ENCODE peak calls at places on chromosomes 3 and 15, in five cellular contexts. M is A673; G is HCT116; C is activated CD8-positive, alpha-beta T cell treated with anti-CD3 and anti-CD28 coated beads for 36 hours; U is choroid plexus epithelial cell. W is an unnamed sample.

GRCh38 chr3:188202358-188203138 is 48.6 kb downstream of the LPP start:
- DNase-seq in M (peak; percentile 28), G (peak; percentile 2), C (peak; percentile 37), U (no peak), W (no peak)

GRCh38 chr15:90660195-90660995 is 56.8 kb upstream of the BLM start:
- DNase-seq in M (peak; percentile 84), G (no peak), C (peak; percentile 90), U (peak; percentile 94), W (peak; percentile 85)

GRCh38 chr15:69607101-69607500 is 154.5 kb downstream of the RPLP1 start:
- DNase-seq in M (no peak), G (no peak), C (no peak), U (peak; percentile 37), W (no peak)

GRCh38 chr3:127396473-127396872 is 108.6 kb upstream of the PRR20G start:
- DNase-seq in M (peak; percentile 68), G (no peak), C (no peak), U (no peak), W (no peak)

GRCh38 chr3:177835008-177835407 is 637.7 kb upstream of the TBL1XR1 start:
- DNase-seq in M (peak; percentile 93), G (peak; percentile 64), C (no peak), U (peak; percentile 97), W (peak; percentile 94)

GRCh38 chr15:95995375-95996168 is 334.9 kb upstream of the NR2F2 start:
- DNase-seq in M (no peak), G (no peak), C (no peak), U (no peak), W (no peak)

GRCh38 chr15:36428102-36428845 is 151.2 kb upstream of the CDIN1 start:
- DNase-seq in M (peak; percentile 92), G (peak; percentile 96), C (no peak), U (peak; percentile 96), W (peak; percentile 98)

GRCh38 chr3:186418601-186419238 is 56.7 kb upstream of the DGKG start:
- DNase-seq in M (no peak), G (no peak), C (no peak), U (no peak), W (peak; percentile 3)

GRCh38 chr3:72310028-72310987 is 525.4 kb upstream of the PROK2 start:
- DNase-seq in M (peak; percentile 42), G (no peak), C (peak; percentile 17), U (peak; percentile 67), W (peak; percentile 87)

GRCh38 chr3:114362815-114363214 is 69.0 kb downstream of the TIGIT start:
- DNase-seq in M (peak; percentile 69), G (peak; percentile 33), C (no peak), U (peak; percentile 71), W (peak; percentile 55)

GRCh38 chr3:152315623-152316022 is 46.9 kb downstream of the MBNL1 start:
- DNase-seq in M (no peak), G (no peak), C (no peak), U (no peak), W (no peak)

GRCh38 chr15:39605146-39605545 is 24.3 kb downstream of the THBS1 start:
- DNase-seq in M (no peak), G (no peak), C (no peak), U (no peak), W (peak; percentile 18)

GRCh38 chr3:27166888-27167287 is 202.3 kb downstream of the NEK10 start:
- DNase-seq in M (no peak), G (no peak), C (no peak), U (peak; percentile 96), W (peak; percentile 53)

GRCh38 chr3:73827204-73827603 is 202.5 kb upstream of the PDZRN3 start:
- DNase-seq in M (no peak), G (no peak), C (no peak), U (no peak), W (no peak)

GRCh38 chr3:46482632-46483311 is 15.0 kb upstream of the RTP3 start:
- DNase-seq in M (no peak), G (no peak), C (no peak), U (peak; percentile 19), W (no peak)

GRCh38 chr3:113216393-113216792 is 5.0 kb downstream of the BOC start:
- DNase-seq in M (no peak), G (no peak), C (no peak), U (no peak), W (peak; percentile 61)

GRCh38 chr3:46138571-46138970 is 69.5 kb downstream of the CCR1 start:
- DNase-seq in M (no peak), G (no peak), C (no peak), U (no peak), W (peak; percentile 24)

GRCh38 chr3:128274837-128275236 is 121.6 kb downstream of the EEFSEC start:
- DNase-seq in M (no peak), G (no peak), C (no peak), U (peak; percentile 96), W (peak; percentile 93)

GRCh38 chr15:60973637-60974415 is 255.3 kb downstream of the RORA start:
- DNase-seq in M (no peak), G (no peak), C (no peak), U (peak; percentile 76), W (peak; percentile 56)

GRCh38 chr3:94520364-94520763 is 457.5 kb downstream of the NSUN3 start:
- DNase-seq in M (no peak), G (no peak), C (no peak), U (no peak), W (no peak)

GRCh38 chr3:94524102-94524922 is 461.5 kb downstream of the NSUN3 start:
- DNase-seq in M (no peak), G (no peak), C (no peak), U (no peak), W (no peak)

GRCh38 chr3:94525039-94525438 is 462.2 kb downstream of the NSUN3 start:
- DNase-seq in M (peak; percentile 49), G (no peak), C (no peak), U (peak; percentile 52), W (peak; percentile 11)

DNA sequence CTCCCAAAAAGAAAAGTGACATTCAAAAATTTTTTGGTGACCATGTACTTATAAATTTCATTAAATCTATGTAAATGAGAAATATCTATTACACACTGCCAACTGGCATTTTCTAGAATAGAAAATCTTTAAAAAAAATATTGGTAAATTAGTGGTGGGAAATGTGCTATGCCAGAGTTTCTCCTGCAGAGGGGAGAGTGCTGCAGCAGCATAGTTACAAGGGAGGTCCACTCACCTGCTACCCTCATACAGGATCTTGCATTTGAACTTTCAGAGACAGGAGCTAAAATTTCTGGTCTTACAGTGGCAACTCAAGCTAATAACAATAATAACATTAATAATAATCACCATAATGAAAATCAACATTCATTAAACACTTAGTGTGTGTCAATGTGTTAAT is 459.6 kb downstream of the NSUN3 start:
- DNase-seq in M (peak; percentile 1), G (no peak), C (no peak), U (peak; percentile 16), W (no peak)
- TF ChIP-seq CTCF in M (peak; percentile 23), G (no peak), C (no peak), U (peak; percentile 59), W (peak; percentile 31)

GRCh38 chr15:66685638-66686150 is 16.3 kb upstream of the SMAD6 start:
- DNase-seq in M (no peak), G (no peak), C (no peak), U (peak; percentile 28), W (no peak)
- TF ChIP-seq CTCF in M (peak; percentile 48), G (peak; percentile 67), C (no peak), U (peak; percentile 51), W (peak; percentile 36)

DNA sequence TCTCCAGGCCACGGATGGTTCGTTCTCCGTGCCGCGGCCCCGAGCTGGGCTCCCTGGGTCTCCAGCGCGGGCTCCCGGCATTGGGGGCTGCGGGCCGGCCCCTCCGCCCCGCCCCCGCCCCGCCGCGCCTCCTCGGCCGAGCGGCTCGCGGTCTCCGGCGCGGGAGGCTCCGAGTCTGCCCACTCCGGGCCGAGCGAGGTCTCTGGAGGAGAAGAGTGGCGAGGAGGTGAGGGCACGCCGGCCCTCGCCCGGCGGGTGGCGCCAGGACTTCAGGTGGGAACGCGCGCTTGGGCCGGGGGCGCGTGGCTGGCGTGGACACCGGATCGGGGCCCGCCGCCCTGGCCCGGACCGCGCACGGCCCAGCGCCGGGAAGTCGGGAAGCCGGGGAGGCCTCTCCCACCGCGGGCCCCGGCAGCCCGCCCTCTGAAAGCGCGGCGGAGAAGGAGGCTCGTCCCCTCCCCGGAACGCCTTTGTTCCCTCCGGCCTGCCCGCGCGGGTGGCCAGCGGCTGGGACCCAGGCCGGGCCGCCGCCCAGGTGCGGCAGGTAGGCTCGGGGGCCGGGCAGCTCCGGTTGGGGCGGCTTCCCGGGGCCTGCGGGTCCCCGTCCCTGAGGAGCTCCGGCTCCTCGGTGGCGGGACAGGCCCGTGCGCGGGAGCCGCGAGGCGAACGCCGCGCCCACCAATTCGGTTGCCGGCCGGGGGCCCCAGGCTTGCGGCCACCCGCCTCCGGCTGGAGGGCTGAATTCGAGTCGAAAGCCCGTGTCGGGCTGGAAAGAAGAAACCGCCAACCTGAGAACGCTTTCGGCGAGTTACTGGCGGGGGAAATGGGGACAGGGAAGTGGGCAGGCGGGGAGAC is 1.1 kb downstream of the B3GNT5 start:
- DNase-seq in M (peak; percentile 49), G (no peak), C (peak; percentile 45), U (no peak), W (peak; percentile 31)
- TF ChIP-seq CTCF in M (no peak), G (no peak), C (no peak), U (no peak), W (peak; percentile 6)

DNA sequence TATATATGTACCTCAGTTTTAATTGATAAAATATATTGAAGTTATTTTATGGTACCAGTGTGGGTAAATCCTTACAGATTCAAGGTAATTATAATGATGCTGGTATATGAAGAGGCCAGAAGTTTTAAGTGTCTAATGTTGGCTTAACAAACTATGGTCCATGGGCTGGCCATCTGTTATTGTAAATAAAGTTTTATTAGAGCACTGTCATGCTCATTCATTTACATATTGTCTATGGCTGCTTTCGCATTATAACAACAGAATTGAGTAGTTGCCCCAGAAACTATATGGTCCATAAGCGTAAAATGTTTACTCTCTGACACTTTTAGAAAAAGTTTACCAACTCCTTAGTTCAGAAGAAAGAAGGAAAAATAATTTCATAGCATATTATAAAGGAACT is 67.9 kb downstream of the MEF2A start:
- DNase-seq in M (no peak), G (no peak), C (no peak), U (no peak), W (no peak)
- TF ChIP-seq CTCF in M (no peak), G (no peak), C (no peak), U (no peak), W (no peak)

GRCh38 chr3:32531010-32531647 is 28.5 kb upstream of the CMTM6 start:
- DNase-seq in M (no peak), G (no peak), C (no peak), U (peak; percentile 23), W (no peak)

GRCh38 chr3:32532434-32532833 is 29.8 kb upstream of the CMTM6 start:
- DNase-seq in M (no peak), G (no peak), C (no peak), U (peak; percentile 12), W (no peak)
- TF ChIP-seq CTCF in M (no peak), G (no peak), C (no peak), U (no peak), W (no peak)